ENCODE peak calls at places on chromosome 11, in eight cellular contexts. G, X, B, Y, A, K, W and P are unnamed samples.

GRCh38 chr11:66467034-66467659 is 442 bp downstream of the PELI3 start:
- DNase-seq in W (no peak), K (peak), G (peak), B (peak), Y (peak), A (no peak), X (peak), P (no peak)

GRCh38 chr11:99271527-99271926 is 250.8 kb downstream of the CNTN5 start:
- DNase-seq in G (no peak), A (no peak), X (no peak), Y (no peak), B (no peak), K (no peak), W (no peak), P (no peak)

GRCh38 chr11:81932303-81932702 is 801.4 kb downstream of the FAM181B start:
- DNase-seq in K (no peak), W (no peak), X (no peak), G (no peak), A (no peak), B (no peak), Y (no peak), P (no peak)

GRCh38 chr11:115990004-115990447 is 485.8 kb upstream of the CADM1 start:
- DNase-seq in W (no peak), X (no peak), B (no peak), G (no peak), Y (no peak), K (peak), A (peak), P (no peak)

GRCh38 chr11:113253406-113253805 is 61.0 kb upstream of the TTC12 start:
- DNase-seq in Y (no peak), X (no peak), A (no peak), B (no peak), G (no peak), W (no peak), K (no peak), P (no peak)

GRCh38 chr11:77407613-77408012 is 66.3 kb downstream of the PAK1 start:
- DNase-seq in Y (no peak), G (peak), W (no peak), B (peak), K (peak), X (peak), A (no peak), P (peak)

GRCh38 chr11:46603704-46604308 is 10.0 kb upstream of the AMBRA1 start:
- DNase-seq in G (no peak), K (no peak), A (no peak), B (no peak), Y (no peak), X (no peak), W (no peak), P (no peak)

GRCh38 chr11:64035581-64035980 is at the start of gene FLRT1:
- DNase-seq in X (no peak), A (no peak), K (no peak), W (no peak), B (no peak), Y (no peak), G (no peak), P (no peak)

GRCh38 chr11:110184466-110184865 is 91.3 kb downstream of the ZC3H12C start:
- DNase-seq in Y (no peak), G (no peak), K (no peak), A (no peak), W (no peak), X (no peak), B (no peak), P (no peak)

GRCh38 chr11:105538531-105538930 is 71.3 kb upstream of the GRIA4 start:
- DNase-seq in K (no peak), B (peak), W (no peak), Y (no peak), A (no peak), G (no peak), X (no peak), P (no peak)

GRCh38 chr11:87281496-87281895 is 243.8 kb downstream of the TMEM135 start:
- DNase-seq in A (no peak), B (peak), G (no peak), X (no peak), W (no peak), K (peak), Y (no peak), P (peak)
- TF ChIP-seq CTCF in A (peak), B (peak), G (peak), X (no peak), W (no peak), K (peak), Y (no peak), P (peak)

DNA sequence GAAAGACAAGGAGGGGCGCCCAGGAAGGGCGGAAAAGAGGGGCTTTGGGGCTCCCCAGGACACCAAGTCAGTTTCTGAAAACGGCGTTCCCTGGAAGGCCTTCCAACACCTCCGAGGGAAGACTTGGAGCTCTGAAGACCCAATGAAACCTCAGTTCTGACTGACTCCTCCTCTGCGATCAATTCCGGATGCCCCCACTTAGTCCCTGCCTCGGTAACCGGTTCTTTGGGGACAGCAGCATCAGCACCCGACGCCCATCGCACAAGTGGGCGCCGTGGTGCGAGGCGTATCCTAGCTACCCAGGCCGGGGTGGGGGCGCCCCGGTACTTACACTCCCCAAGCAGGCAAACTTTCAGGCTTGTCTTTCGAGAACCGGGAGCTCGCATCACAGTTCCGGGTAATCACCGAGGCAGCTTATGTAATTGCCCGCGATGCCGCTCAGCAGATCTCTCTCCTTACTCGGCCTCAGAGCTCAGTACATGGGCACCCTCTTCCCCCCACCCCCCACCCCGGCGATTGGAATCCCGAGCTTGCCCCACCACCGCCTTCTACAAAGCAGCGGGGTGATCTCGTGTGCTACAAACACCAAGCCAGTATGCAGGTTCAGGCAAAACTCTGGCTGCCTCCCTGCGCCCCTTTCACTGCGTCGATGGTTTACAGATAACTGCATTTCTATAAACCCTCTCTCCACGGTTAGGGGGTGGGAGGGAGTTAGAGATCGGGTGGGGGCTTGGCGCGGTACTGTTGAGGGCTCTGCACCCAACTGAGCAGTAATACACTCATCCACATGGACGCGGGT is 2.0 kb downstream of the TENM4 start:
- DNase-seq in W (no peak), B (no peak), G (no peak), Y (peak), X (peak), A (no peak), K (no peak), P (no peak)
- H3K4me3 ChIP-seq in W (no peak), B (peak), G (peak), Y (peak), X (peak), A (peak), K (no peak), P (peak)

GRCh38 chr11:44538375-44539054 is 26.9 kb upstream of the CD82 start:
- DNase-seq in G (peak), A (peak), W (peak), X (peak), Y (peak), K (peak), B (peak), P (peak)
- TF ChIP-seq CTCF in G (peak), A (peak), W (peak), X (peak), Y (peak), K (peak), B (peak), P (peak)

GRCh38 chr11:35650467-35650866 is 12.1 kb upstream of the TRIM44 start:
- DNase-seq in A (no peak), W (no peak), Y (no peak), G (no peak), K (no peak), B (no peak), X (no peak), P (no peak)
- H3K4me3 ChIP-seq in A (no peak), W (no peak), Y (no peak), G (no peak), K (no peak), B (no peak), X (no peak), P (no peak)